ENCODE peak calls at places on chromosome 2, in four cellular contexts. J, N, V and B are unnamed samples.

GRCh38 chr2:196335238-196335637 is 163.9 kb upstream of the STK17B start:
- DNase-seq in N (peak; percentile 51), J (peak; percentile 94), V (no peak), B (no peak)

GRCh38 chr2:197306691-197307030 is 3.9 kb downstream of the ANKRD44 start:
- DNase-seq in V (no peak), J (no peak), N (no peak), B (peak; percentile 54)

GRCh38 chr2:57703407-57703806 is 343.2 kb upstream of the VRK2 start:
- DNase-seq in N (no peak), V (no peak), J (no peak), B (no peak)

GRCh38 chr2:5140367-5140766 is 551.8 kb upstream of the SOX11 start:
- DNase-seq in J (no peak), N (peak; percentile 2), V (no peak), B (peak; percentile 83)

GRCh38 chr2:43925431-43925830 is 70.4 kb downstream of the LRPPRC start:
- DNase-seq in V (no peak), J (peak; percentile 86), N (no peak), B (no peak)

GRCh38 chr2:109558076-109558882 is 55.5 kb downstream of the SEPTIN10 start:
- DNase-seq in N (peak; percentile 66), V (no peak), J (peak; percentile 56), B (peak; percentile 81)

GRCh38 chr2:29110916-29111315 is 4.3 kb upstream of the CLIP4 start:
- DNase-seq in V (no peak), N (no peak), J (no peak), B (peak; percentile 76)

GRCh38 chr2:106961328-106961727 is 75.4 kb upstream of the ST6GAL2 start:
- DNase-seq in V (no peak), J (peak; percentile 94), N (no peak), B (no peak)

GRCh38 chr2:220544049-220544448 is 916.6 kb downstream of the SLC4A3 start:
- DNase-seq in V (no peak), N (no peak), J (no peak), B (no peak)
- H3K4me2 ChIP-seq in V (no peak overlapping the region), N (no peak overlapping the region), J (no peak overlapping the region), B (no peak overlapping the region)

GRCh38 chr2:121705958-121706357 is 30.7 kb downstream of the NIFK start:
- DNase-seq in V (no peak), N (no peak), J (no peak), B (no peak)

GRCh38 chr2:121707344-121707919 is 29.2 kb downstream of the NIFK start:
- DNase-seq in J (no peak), V (no peak), N (no peak), B (no peak)

GRCh38 chr2:121709776-121710469 is 26.8 kb downstream of the NIFK start:
- DNase-seq in N (no peak), J (no peak), V (no peak), B (peak; percentile 55)

GRCh38 chr2:121705390-121705789 is 31.3 kb downstream of the NIFK start:
- DNase-seq in N (no peak), V (no peak), J (no peak), B (no peak)

GRCh38 chr2:121707920-121708361 is 28.7 kb downstream of the NIFK start:
- DNase-seq in V (no peak), N (no peak), J (peak; percentile 41), B (peak; percentile 64)
- H3K4me2 ChIP-seq in V (no peak overlapping the region), N (no peak overlapping the region), J (no peak overlapping the region), B (no peak overlapping the region)

GRCh38 chr2:217729426-217730058 is 273.3 kb downstream of the TNS1 start:
- DNase-seq in J (no peak), V (no peak), N (peak; percentile 23), B (no peak)
- H3K4me2 ChIP-seq in J (no peak overlapping the region), V (no peak overlapping the region), N (no peak overlapping the region), B (no peak overlapping the region)

GRCh38 chr2:149658553-149658952 is 71.0 kb upstream of the MMADHC start:
- DNase-seq in N (no peak), J (no peak), V (no peak), B (no peak)
- H3K4me2 ChIP-seq in N (no peak overlapping the region), J (no peak overlapping the region), V (no peak overlapping the region), B (no peak overlapping the region)

GRCh38 chr2:215378045-215378444 is 57.8 kb downstream of the FN1 start:
- DNase-seq in N (no peak), V (no peak), J (no peak), B (no peak)
- H3K4me2 ChIP-seq in N (no peak overlapping the region), V (no peak overlapping the region), J (no peak overlapping the region), B (no peak overlapping the region)

DNA sequence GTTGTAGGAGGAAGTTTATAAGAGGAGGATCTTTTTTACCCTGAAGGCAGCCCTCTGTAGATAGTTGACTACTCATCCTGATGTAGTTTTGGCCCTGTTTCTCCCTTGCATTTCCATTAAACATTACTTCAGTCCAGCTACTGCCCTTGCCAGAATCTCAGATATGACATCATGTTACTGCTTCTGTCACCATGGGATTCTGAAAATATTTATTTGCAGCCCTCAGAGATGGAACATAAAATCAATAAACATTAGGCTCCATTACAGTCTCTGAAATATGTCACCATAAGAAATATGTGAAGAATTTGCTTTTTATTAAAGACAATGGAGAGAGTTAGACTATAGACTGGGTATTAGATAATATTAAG is 68.7 kb upstream of the STK39 start:
- DNase-seq in V (no peak), N (peak; percentile 22), J (no peak), B (no peak)
- H3K4me2 ChIP-seq in V (no peak overlapping the region), N (no peak overlapping the region), J (no peak overlapping the region), B (no peak overlapping the region)

GRCh38 chr2:164754157-164755093 is 87.2 kb downstream of the COBLL1 start:
- DNase-seq in V (no peak), J (no peak), N (no peak), B (no peak)

GRCh38 chr2:164761737-164762460 is 79.7 kb downstream of the COBLL1 start:
- DNase-seq in N (no peak), J (no peak), V (no peak), B (peak; percentile 41)

GRCh38 chr2:164756773-164757172 is 84.8 kb downstream of the COBLL1 start:
- DNase-seq in N (no peak), V (no peak), J (no peak), B (no peak)

GRCh38 chr2:164763431-164763830 is 78.2 kb downstream of the COBLL1 start:
- DNase-seq in V (no peak), N (no peak), J (no peak), B (no peak)

GRCh38 chr2:164757934-164758695 is 83.5 kb downstream of the COBLL1 start:
- DNase-seq in N (peak; percentile 83), J (no peak), V (no peak), B (peak; percentile 69)
- H3K4me2 ChIP-seq in N (no peak overlapping the region), J (no peak overlapping the region), V (no peak overlapping the region), B (no peak overlapping the region)

GRCh38 chr2:128770143-128771080 is 451.7 kb upstream of the HS6ST1 start:
- DNase-seq in J (no peak), V (no peak), N (no peak), B (no peak)

GRCh38 chr2:128771401-128771800 is 452.7 kb upstream of the HS6ST1 start:
- DNase-seq in N (no peak), V (no peak), J (no peak), B (no peak)

GRCh38 chr2:128769457-128770142 is 450.9 kb upstream of the HS6ST1 start:
- DNase-seq in J (no peak), V (no peak), N (no peak), B (no peak)

GRCh38 chr2:128765822-128766221 is 447.2 kb upstream of the HS6ST1 start:
- DNase-seq in V (peak; percentile 25), J (no peak), N (no peak), B (no peak)

GRCh38 chr2:128768066-128768465 is 449.4 kb upstream of the HS6ST1 start:
- DNase-seq in J (no peak), N (no peak), V (no peak), B (no peak)
- H3K4me2 ChIP-seq in J (no peak overlapping the region), N (no peak overlapping the region), V (no peak overlapping the region), B (no peak overlapping the region)

DNA sequence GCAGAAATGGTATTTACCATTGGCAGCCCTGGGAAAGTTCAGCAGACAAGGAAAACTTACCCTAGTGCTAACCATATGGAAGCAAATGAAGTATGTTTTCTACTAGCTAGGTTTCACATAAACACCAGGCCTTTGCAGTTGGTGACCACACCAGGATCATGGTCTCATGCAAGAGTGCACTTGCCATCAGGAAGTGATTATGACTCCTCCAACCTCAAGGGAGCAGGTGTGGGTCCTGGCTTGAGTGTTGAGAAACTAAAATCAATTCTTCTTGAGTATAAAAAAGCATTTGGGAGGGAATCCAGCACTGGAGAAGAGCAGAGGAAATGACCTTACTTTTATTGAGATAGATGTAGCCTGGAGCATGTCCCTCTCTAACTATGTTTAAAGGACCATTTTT is 56.8 kb upstream of the SPAG16 start:
- DNase-seq in V (no peak), N (no peak), J (no peak), B (peak; percentile 54)
- H3K4me2 ChIP-seq in V (no peak overlapping the region), N (no peak overlapping the region), J (no peak overlapping the region), B (no peak overlapping the region)